ENCODE peak calls at places on chromosomes 11 and 22, in six cellular contexts. G is cardiac fibroblast, U is stomach, I is ecto neural progenitor cell, V is right lobe of liver, J is fibroblast of mammary gland. S is an unnamed sample.

GRCh38 chr11:75014129-75014528 is 25.4 kb downstream of the NEU3 start:
- DNase-seq in G (peak; percentile 81), U (no peak), I (no peak), V (no peak), J (peak; percentile 91), S (peak; percentile 94)

GRCh38 chr11:88103337-88104206 is 71.7 kb downstream of the RAB38 start:
- DNase-seq in G (peak; percentile 73), U (no peak), I (peak; percentile 69), V (peak; percentile 58), J (peak; percentile 64), S (peak; percentile 66)

GRCh38 chr11:88169881-88170280 is 5.4 kb downstream of the RAB38 start:
- DNase-seq in G (no peak), U (no peak), I (no peak), V (no peak), J (no peak), S (no peak)

GRCh38 chr11:69377953-69378302 is 84.0 kb downstream of the MYEOV start:
- DNase-seq in G (no peak), U (no peak), I (no peak), V (peak; percentile 40), J (no peak), S (no peak)

GRCh38 chr11:12454782-12455181 is 77.4 kb downstream of the PARVA start:
- DNase-seq in G (no peak), U (no peak), I (no peak), V (no peak), J (peak; percentile 40), S (peak; percentile 54)

GRCh38 chr11:71364176-71364671 is 84.0 kb downstream of the DHCR7 start:
- DNase-seq in G (no peak), U (no peak), I (no peak), V (peak; percentile 62), J (no peak), S (no peak)

GRCh38 chr22:40178417-40179409 is 988 bp downstream of the TNRC6B start:
- DNase-seq in G (peak; percentile 53), U (no peak), I (no peak), V (peak; percentile 55), J (peak; percentile 55), S (peak; percentile 55)

GRCh38 chr11:62383822-62384221 is 35.0 kb upstream of the SCGB1A1 start:
- DNase-seq in G (no peak), U (peak; percentile 11), I (no peak), V (no peak), J (no peak), S (no peak)

GRCh38 chr11:81658722-81659121 is 1074.9 kb downstream of the FAM181B start:
- DNase-seq in G (peak; percentile 8), U (no peak), I (no peak), V (peak; percentile 42), J (peak; percentile 29), S (peak; percentile 14)

GRCh38 chr11:84819128-84819527 is 808.0 kb downstream of the DLG2 start:
- DNase-seq in G (no peak), U (no peak), I (no peak), V (no peak), J (peak; percentile 20), S (peak; percentile 9)

GRCh38 chr22:35409783-35410662 is 10.1 kb downstream of the MCM5 start:
- DNase-seq in G (peak; percentile 12), U (no peak), I (no peak), V (no peak), J (no peak), S (no peak)

GRCh38 chr11:122556605-122557004 is 98.9 kb upstream of the UBASH3B start:
- DNase-seq in G (peak; percentile 15), U (no peak), I (peak; percentile 84), V (no peak), J (no peak), S (no peak)

GRCh38 chr22:50171319-50171964 is 911 bp downstream of the PANX2 start:
- DNase-seq in G (no peak), U (no peak), I (no peak), V (peak; percentile 47), J (no peak), S (no peak)

GRCh38 chr11:122642971-122643370 is 12.6 kb upstream of the UBASH3B start:
- DNase-seq in G (no peak), U (no peak), I (no peak), V (no peak), J (no peak), S (peak; percentile 36)

GRCh38 chr22:37782340-37783168 is 25.2 kb upstream of the GCAT start:
- DNase-seq in G (no peak), U (no peak), I (no peak), V (no peak), J (peak; percentile 57), S (no peak)

GRCh38 chr11:134667505-134667904 is 255.5 kb upstream of the B3GAT1 start:
- DNase-seq in G (no peak), U (peak; percentile 4), I (peak; percentile 29), V (no peak), J (no peak), S (no peak)

GRCh38 chr22:27720860-27721259 is 80.7 kb downstream of the MN1 start:
- DNase-seq in G (no peak), U (no peak), I (no peak), V (no peak), J (no peak), S (no peak)

GRCh38 chr11:110251837-110252236 is 44.6 kb downstream of the RDX start:
- DNase-seq in G (peak; percentile 67), U (peak; percentile 49), I (no peak), V (peak; percentile 73), J (peak; percentile 72), S (peak; percentile 80)

GRCh38 chr22:35642305-35642741 is 5.9 kb upstream of the APOL6 start:
- DNase-seq in G (peak; percentile 41), U (no peak), I (no peak), V (peak; percentile 91), J (peak; percentile 44), S (no peak)

GRCh38 chr11:19524171-19524671 is 188.4 kb upstream of the NAV2 start:
- DNase-seq in G (peak; percentile 29), U (peak; percentile 49), I (no peak), V (peak; percentile 92), J (peak; percentile 37), S (peak; percentile 10)

GRCh38 chr22:17675584-17675983 is 37.0 kb downstream of the BCL2L13 start:
- DNase-seq in G (no peak), U (no peak), I (no peak), V (no peak), J (no peak), S (no peak)

GRCh38 chr11:88475991-88476418 is 138.5 kb upstream of the CTSC start:
- DNase-seq in G (peak; percentile 26), U (no peak), I (no peak), V (no peak), J (peak; percentile 56), S (peak; percentile 10)

GRCh38 chr22:32261306-32261705 is 6.2 kb upstream of the SLC5A4 start:
- DNase-seq in G (no peak), U (no peak), I (no peak), V (peak; percentile 56), J (no peak), S (no peak)

GRCh38 chr11:38788591-38788990 is 2190.6 kb upstream of the RAG2 start:
- DNase-seq in G (peak; percentile 33), U (no peak), I (no peak), V (no peak), J (no peak), S (no peak)

GRCh38 chr11:63613517-63614135 is 607 bp downstream of the PLAAT3 start:
- DNase-seq in G (peak; percentile 60), U (peak; percentile 44), I (peak; percentile 67), V (peak; percentile 62), J (no peak), S (no peak)

GRCh38 chr11:68118753-68119448 is 2.3 kb downstream of the CHKA start:
- DNase-seq in G (peak; percentile 35), U (peak; percentile 56), I (no peak), V (no peak), J (no peak), S (peak; percentile 45)

GRCh38 chr11:63866211-63866610 is 27.3 kb downstream of the MARK2 start:
- DNase-seq in G (peak; percentile 77), U (peak; percentile 89), I (no peak), V (peak; percentile 64), J (peak; percentile 63), S (peak; percentile 81)

GRCh38 chr22:30602049-30602448 is 4.9 kb upstream of the TCN2 start:
- DNase-seq in G (peak; percentile 61), U (no peak), I (no peak), V (no peak), J (peak; percentile 31), S (peak; percentile 53)

GRCh38 chr11:126585388-126586302 is 230.2 kb downstream of the ST3GAL4 start:
- DNase-seq in G (peak; percentile 95), U (peak; percentile 29), I (no peak), V (no peak), J (peak; percentile 97), S (peak; percentile 92)

GRCh38 chr11:117097567-117098268 is 510 bp downstream of the SIK3 start:
- DNase-seq in G (peak; percentile 34), U (peak; percentile 35), I (no peak), V (peak; percentile 59), J (no peak), S (no peak)

GRCh38 chr11:99015634-99016454 is 4.9 kb upstream of the CNTN5 start:
- DNase-seq in G (peak; percentile 77), U (no peak), I (no peak), V (no peak), J (peak; percentile 56), S (peak; percentile 50)

GRCh38 chr11:19551454-19551853 is 161.2 kb upstream of the NAV2 start:
- DNase-seq in G (no peak), U (no peak), I (no peak), V (no peak), J (no peak), S (no peak)

GRCh38 chr22:39643311-39644083 is 72.9 kb downstream of the CACNA1I start:
- DNase-seq in G (peak; percentile 7), U (no peak), I (no peak), V (no peak), J (peak; percentile 33), S (peak; percentile 77)

GRCh38 chr11:22510741-22511140 is 114.9 kb downstream of the FANCF start:
- DNase-seq in G (peak; percentile 3), U (no peak), I (no peak), V (no peak), J (peak; percentile 80), S (peak; percentile 58)

GRCh38 chr11:106424111-106424510 is 346.6 kb downstream of the AASDHPPT start:
- DNase-seq in G (peak; percentile 71), U (no peak), I (no peak), V (no peak), J (peak; percentile 91), S (peak; percentile 69)

GRCh38 chr22:32469799-32470212 is 4.8 kb upstream of the FBXO7 start:
- DNase-seq in G (peak; percentile 58), U (no peak), I (no peak), V (no peak), J (peak; percentile 85), S (peak; percentile 81)

GRCh38 chr11:59261150-59261549 is 48.4 kb upstream of the MPEG1 start:
- DNase-seq in G (no peak), U (no peak), I (no peak), V (no peak), J (no peak), S (no peak)

GRCh38 chr22:36425977-36426523 is 38.3 kb upstream of the MYH9 start:
- DNase-seq in G (peak; percentile 56), U (no peak), I (peak; percentile 66), V (no peak), J (peak; percentile 45), S (peak; percentile 42)

GRCh38 chr22:39299829-39300178 is 19.6 kb downstream of the RPL3 start:
- DNase-seq in G (no peak), U (no peak), I (no peak), V (no peak), J (no peak), S (peak; percentile 48)

S was measured in iris pigment epithelial cell.